ENCODE peak calls at places on chromosomes 5 and 9, in seven cellular contexts. A is fibroblast of villous mesenchyme, E is fibroblast of pulmonary artery, J is NT2/D1, B is right cardiac atrium, N is A549, C is kidney epithelial cell. V is an unnamed sample.

GRCh38 chr9:4262735-4263141 is 37.1 kb downstream of the GLIS3 start:
- DNase-seq in A (peak; percentile 64), E (peak; percentile 82), J (peak; percentile 43), B (no peak), N (peak; percentile 66), C (peak; percentile 94), V (no peak)

GRCh38 chr5:141560725-141561483 is 57.9 kb downstream of the DIAPH1 start:
- DNase-seq in A (peak; percentile 99), E (peak; percentile 99), J (peak; percentile 88), B (peak; percentile 88), N (peak; percentile 73), C (peak; percentile 86), V (no peak)

GRCh38 chr9:106954562-106954961 is 91.6 kb downstream of the ZNF462 start:
- DNase-seq in A (no peak), E (peak; percentile 21), J (no peak), B (no peak), N (no peak), C (no peak), V (no peak)

GRCh38 chr5:140741967-140742366 is 41.7 kb downstream of the ZMAT2 start:
- DNase-seq in A (no peak), E (no peak), J (no peak), B (no peak), N (no peak), C (no peak), V (no peak)

GRCh38 chr9:126587187-126588185 is 26.2 kb upstream of the LMX1B start:
- DNase-seq in A (peak; percentile 4), E (peak; percentile 31), J (peak; percentile 39), B (peak; percentile 94), N (no peak), C (no peak), V (no peak)

GRCh38 chr9:69499959-69500358 is 172.2 kb downstream of the APBA1 start:
- DNase-seq in A (no peak), E (no peak), J (no peak), B (no peak), N (no peak), C (no peak), V (no peak)

GRCh38 chr5:172175263-172175719 is 12.7 kb downstream of the STK10 start:
- DNase-seq in A (no peak), E (no peak), J (no peak), B (peak; percentile 88), N (no peak), C (no peak), V (peak; percentile 97)

GRCh38 chr9:20640331-20641187 is 18.3 kb upstream of the MLLT3 start:
- DNase-seq in A (no peak), E (peak; percentile 25), J (no peak), B (peak; percentile 75), N (no peak), C (peak; percentile 72), V (peak; percentile 99)

GRCh38 chr5:77947051-77947428 is 170.9 kb upstream of the TBCA start:
- DNase-seq in A (no peak), E (no peak), J (no peak), B (no peak), N (no peak), C (no peak), V (no peak)

GRCh38 chr5:90345684-90346083 is 63.9 kb downstream of the CETN3 start:
- DNase-seq in A (no peak), E (no peak), J (no peak), B (no peak), N (no peak), C (no peak), V (no peak)

GRCh38 chr9:121494192-121494591 is 5.5 kb downstream of the GGTA1 start:
- DNase-seq in A (no peak), E (no peak), J (no peak), B (no peak), N (no peak), C (no peak), V (no peak)

GRCh38 chr5:142386151-142387021 is 61.6 kb upstream of the SPRY4 start:
- DNase-seq in A (no peak), E (no peak), J (no peak), B (no peak), N (no peak), C (no peak), V (no peak)

GRCh38 chr9:2777454-2777853 is 60.1 kb downstream of the KCNV2 start:
- DNase-seq in A (no peak), E (no peak), J (no peak), B (no peak), N (no peak), C (no peak), V (no peak)

GRCh38 chr5:132670218-132670617 is 3.6 kb upstream of the IL4 start:
- DNase-seq in A (no peak), E (no peak), J (no peak), B (no peak), N (no peak), C (no peak), V (no peak)

GRCh38 chr9:80285325-80285724 is 713.6 kb downstream of the TLE4 start:
- DNase-seq in A (peak; percentile 1), E (peak; percentile 3), J (peak; percentile 13), B (no peak), N (no peak), C (no peak), V (peak; percentile 3)

GRCh38 chr5:135264451-135265445 is 134.3 kb downstream of the MACROH2A1 start:
- DNase-seq in A (peak; percentile 92), E (no peak), J (no peak), B (no peak), N (no peak), C (no peak), V (no peak)

GRCh38 chr9:98708933-98709911 is at the start of gene GABBR2:
- DNase-seq in A (no peak), E (no peak), J (no peak), B (no peak), N (peak; percentile 15), C (no peak), V (no peak)

GRCh38 chr9:94553029-94553938 is 1.6 kb upstream of the PCAT7 start:
- DNase-seq in A (no peak), E (no peak), J (no peak), B (no peak), N (peak; percentile 41), C (no peak), V (no peak)

GRCh38 chr9:98597372-98597771 is 111.4 kb downstream of the GABBR2 start:
- DNase-seq in A (no peak), E (peak; percentile 25), J (no peak), B (no peak), N (no peak), C (no peak), V (no peak)

GRCh38 chr5:143026380-143026779 is 256.2 kb downstream of the ARHGAP26 start:
- DNase-seq in A (no peak), E (no peak), J (no peak), B (no peak), N (no peak), C (no peak), V (no peak)

DNA sequence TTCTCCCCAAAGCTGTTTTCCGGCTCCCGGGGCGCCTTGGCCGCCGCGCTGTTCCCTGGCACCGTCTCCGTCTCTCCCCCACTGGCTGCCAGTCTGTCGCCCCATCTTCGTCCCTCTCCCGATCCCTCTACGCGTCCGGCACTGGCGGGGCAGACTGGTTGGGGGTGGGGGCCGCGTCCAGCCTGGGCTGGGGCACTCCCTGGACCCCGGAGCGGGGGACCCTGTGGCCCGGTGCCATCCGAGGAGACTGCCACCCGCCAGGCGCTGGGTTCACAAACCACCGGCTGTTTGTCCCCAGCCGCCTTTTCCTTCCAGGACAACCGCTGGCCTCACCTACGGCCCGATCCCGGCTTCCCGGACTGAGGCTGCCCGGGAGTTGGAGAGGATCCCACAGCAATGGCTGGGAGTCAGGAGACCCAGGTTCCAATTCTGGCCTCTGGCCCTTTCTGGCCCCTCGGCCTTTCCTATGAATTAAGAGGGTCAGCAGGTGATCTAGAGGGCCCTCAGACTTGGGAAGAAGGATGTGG is 1.0 kb upstream of the FIBCD1 start:
- DNase-seq in A (no peak), E (no peak), J (no peak), B (peak; percentile 55), N (no peak), C (no peak), V (no peak)
- H3K4me3 ChIP-seq in A (no peak overlapping the region), E (no peak overlapping the region), J (no peak overlapping the region), B (peak overlapping the region; percentile 46), N (peak overlapping the region; percentile 63), C (no peak overlapping the region), V (no peak overlapping the region)

GRCh38 chr5:59064256-59064655 is 481.4 kb downstream of the RAB3C start:
- DNase-seq in A (no peak), E (no peak), J (no peak), B (no peak), N (no peak), C (no peak), V (no peak)
- H3K4me3 ChIP-seq in A (no peak overlapping the region), E (no peak overlapping the region), J (no peak overlapping the region), B (no peak overlapping the region), N (no peak overlapping the region), C (no peak overlapping the region), V (no peak overlapping the region)

GRCh38 chr9:96423985-96424336 is 5.8 kb upstream of the ZNF367 start:
- DNase-seq in A (no peak), E (no peak), J (no peak), B (no peak), N (no peak), C (no peak), V (no peak)
- H3K4me3 ChIP-seq in A (no peak overlapping the region), E (no peak overlapping the region), J (no peak overlapping the region), B (no peak overlapping the region), N (no peak overlapping the region), C (no peak overlapping the region), V (no peak overlapping the region)

GRCh38 chr9:14180942-14181270 is 133.0 kb downstream of the NFIB start:
- DNase-seq in A (no peak), E (no peak), J (no peak), B (no peak), N (no peak), C (no peak), V (no peak)
- H3K4me3 ChIP-seq in A (no peak overlapping the region), E (peak overlapping the region; percentile 13), J (no peak overlapping the region), B (peak overlapping the region; percentile 48), N (no peak overlapping the region), C (no peak overlapping the region), V (no peak overlapping the region)

GRCh38 chr5:16930487-16930886 is 5.6 kb downstream of the MYO10 start:
- DNase-seq in A (peak; percentile 42), E (no peak), J (no peak), B (no peak), N (no peak), C (no peak), V (no peak)
- H3K4me3 ChIP-seq in A (peak overlapping the region; percentile 41), E (no peak overlapping the region), J (no peak overlapping the region), B (no peak overlapping the region), N (no peak overlapping the region), C (no peak overlapping the region), V (no peak overlapping the region)

V was measured in Jurkat, Clone E6-1.